ENCODE peak calls at places on chromosome 1, in nine cellular contexts. X, H, S, B, F, C, W, Q and A are unnamed samples.
A peak's percentile ranks its signal among the peaks of the same experiment; 100 is the strongest.

GRCh38 chr1:90964444-90965035 is 57.3 kb downstream of the ZNF644 start:
- DNase-seq in Q (no peak), W (no peak), H (no peak), F (no peak), X (no peak), B (peak; percentile 16), C (no peak), S (no peak), A (peak; percentile 41)

GRCh38 chr1:26748351-26748750 is 39.4 kb upstream of the PIGV start:
- DNase-seq in X (no peak), Q (no peak), B (no peak), C (no peak), S (no peak), W (no peak), F (no peak), H (no peak), A (no peak)

GRCh38 chr1:111406325-111406768 is 21.2 kb downstream of the OVGP1 start:
- DNase-seq in B (peak; percentile 13), S (peak; percentile 44), W (no peak), X (no peak), F (no peak), C (no peak), Q (peak; percentile 84), H (no peak), A (peak; percentile 84)

GRCh38 chr1:108327534-108328462 is 83.9 kb upstream of the NBPF4 start:
- DNase-seq in F (peak; percentile 3), W (no peak), Q (peak; percentile 6), B (no peak), S (peak; percentile 12), C (no peak), H (no peak), X (no peak), A (no peak)

GRCh38 chr1:109231085-109231484 is 17.4 kb downstream of the SARS1 start:
- DNase-seq in H (no peak), X (no peak), B (no peak), Q (no peak), C (no peak), F (no peak), S (no peak), W (no peak), A (no peak)

GRCh38 chr1:239987103-239987745 is 104.5 kb upstream of the FMN2 start:
- DNase-seq in C (peak; percentile 55), H (no peak), W (peak; percentile 12), F (peak; percentile 53), X (peak; percentile 31), Q (peak; percentile 41), B (peak; percentile 61), S (peak; percentile 65), A (peak; percentile 72)

GRCh38 chr1:201471772-201472171 is 2.8 kb upstream of the PHLDA3 start:
- DNase-seq in X (no peak), Q (no peak), C (no peak), B (peak; percentile 89), W (no peak), S (no peak), F (no peak), H (no peak), A (peak; percentile 92)

GRCh38 chr1:186983327-186983726 is 154.6 kb downstream of the PLA2G4A start:
- DNase-seq in S (no peak), B (no peak), H (peak; percentile 20), X (no peak), Q (no peak), F (no peak), W (peak; percentile 64), C (peak; percentile 51), A (peak; percentile 96)

GRCh38 chr1:197695961-197696360 is 79.3 kb downstream of the DENND1B start:
- DNase-seq in W (no peak), X (no peak), B (peak; percentile 15), C (no peak), Q (no peak), H (no peak), F (no peak), S (no peak), A (peak; percentile 50)

GRCh38 chr1:202007703-202008489 is 2.5 kb upstream of the ELF3 start:
- DNase-seq in S (peak; percentile 98), B (no peak), W (no peak), Q (no peak), H (no peak), F (no peak), X (peak; percentile 80), C (peak; percentile 90), A (peak; percentile 33)

GRCh38 chr1:192530254-192530653 is 45.3 kb upstream of the RGS1 start:
- DNase-seq in B (no peak), H (no peak), W (no peak), X (no peak), F (no peak), C (no peak), Q (peak; percentile 82), S (no peak), A (peak; percentile 61)

GRCh38 chr1:234731371-234732085 is 121.5 kb upstream of the IRF2BP2 start:
- DNase-seq in B (peak; percentile 79), Q (peak; percentile 82), S (no peak), W (no peak), X (no peak), H (no peak), F (no peak), C (no peak), A (peak; percentile 73)

GRCh38 chr1:5634893-5635292 is 357.3 kb downstream of the NPHP4 start:
- DNase-seq in F (no peak), X (no peak), H (no peak), W (no peak), S (no peak), B (no peak), Q (no peak), C (no peak), A (no peak)

GRCh38 chr1:218361298-218362065 is 16.3 kb downstream of the TGFB2 start:
- DNase-seq in C (no peak), Q (no peak), H (no peak), S (no peak), B (peak; percentile 62), F (no peak), W (no peak), X (no peak), A (peak; percentile 73)

GRCh38 chr1:180376253-180376652 is 126.1 kb downstream of the ACBD6 start:
- DNase-seq in C (no peak), H (no peak), Q (no peak), W (no peak), X (no peak), F (no peak), B (no peak), S (no peak), A (no peak)

GRCh38 chr1:243420968-243421675 is 165.3 kb downstream of the SDCCAG8 start:
- DNase-seq in C (no peak), B (peak; percentile 28), W (peak; percentile 13), Q (no peak), F (no peak), X (no peak), S (no peak), H (no peak), A (no peak)

GRCh38 chr1:57279909-57280666 is 143.8 kb downstream of the DAB1 start:
- DNase-seq in C (no peak), B (no peak), F (no peak), S (no peak), Q (no peak), W (no peak), X (no peak), H (no peak), A (no peak)

GRCh38 chr1:84122780-84123382 is 21.2 kb upstream of the PRKACB start:
- DNase-seq in C (no peak), B (peak; percentile 56), W (no peak), X (peak; percentile 16), S (peak; percentile 51), F (peak; percentile 28), Q (peak; percentile 64), H (no peak), A (peak; percentile 78)

GRCh38 chr1:81834921-81835698 is 34.4 kb downstream of the ADGRL2 start:
- DNase-seq in C (no peak), B (peak; percentile 26), W (no peak), S (no peak), Q (no peak), F (no peak), H (peak; percentile 27), X (no peak), A (peak; percentile 92)

GRCh38 chr1:80113168-80114038 is 1106.9 kb upstream of the ADGRL4 start:
- DNase-seq in Q (no peak), X (no peak), C (no peak), F (no peak), W (no peak), H (no peak), S (no peak), B (no peak), A (no peak)

DNA sequence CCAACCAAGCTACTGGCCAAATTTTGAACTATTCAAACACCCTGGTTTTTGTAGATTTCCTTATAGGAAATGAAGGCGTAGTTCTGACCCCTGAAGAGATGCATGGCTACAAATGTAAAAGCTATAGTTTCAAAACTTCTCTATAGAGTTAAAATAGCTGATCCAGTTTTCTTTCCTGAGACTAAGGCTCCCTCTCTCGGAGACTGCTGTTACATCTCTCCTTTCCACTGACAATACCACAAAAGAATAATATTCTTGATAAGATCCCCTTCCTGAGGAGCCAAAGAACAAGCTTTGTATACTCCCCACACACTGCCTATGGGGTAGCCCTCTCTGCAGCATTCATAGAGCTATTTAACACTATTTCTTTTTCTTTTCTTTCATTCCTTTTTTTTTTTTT is 6.7 kb upstream of the CFAP126 start:
- DNase-seq in C (no peak), Q (no peak), X (no peak), W (no peak), H (no peak), F (no peak), B (no peak), S (no peak), A (peak; percentile 34)
- TF ChIP-seq CTCF in C (no peak), Q (peak; percentile 5), X (peak; percentile 84), W (peak; percentile 25), H (no peak), F (no peak), B (peak; percentile 31), S (no peak), A (peak; percentile 36)

GRCh38 chr1:14769486-14770274 is 171.2 kb downstream of the KAZN start:
- DNase-seq in H (no peak), S (no peak), B (no peak), X (no peak), C (no peak), Q (no peak), F (no peak), W (no peak), A (no peak)
- TF ChIP-seq CTCF in H (no peak), S (no peak), B (no peak), X (peak; percentile 28), C (no peak), Q (no peak), F (no peak), W (no peak), A (no peak)

DNA sequence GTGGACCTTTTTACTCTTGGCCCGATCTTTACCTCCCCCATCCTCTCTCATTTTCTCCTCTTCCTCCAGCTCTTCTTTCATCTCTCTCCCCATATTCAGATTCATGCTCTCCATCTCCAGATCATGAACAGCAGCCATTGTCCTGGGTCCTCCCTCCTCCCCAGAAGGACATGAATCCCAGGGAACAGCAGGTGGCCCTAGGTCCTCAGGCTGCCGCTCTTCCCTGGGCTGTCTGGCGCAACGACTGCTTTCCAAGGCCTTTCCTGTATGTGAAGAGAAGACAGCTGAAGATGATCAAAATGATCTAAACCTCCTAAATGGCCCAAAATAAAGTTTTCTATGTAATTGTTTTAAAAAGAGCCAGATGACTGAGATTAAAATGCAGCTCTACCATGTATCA is 22.6 kb downstream of the RHBDL2 start:
- DNase-seq in C (no peak), X (no peak), W (no peak), B (peak; percentile 21), Q (no peak), S (no peak), F (no peak), H (no peak), A (no peak)
- TF ChIP-seq CTCF in C (no peak), X (peak; percentile 44), W (no peak), B (no peak), Q (no peak), S (no peak), F (no peak), H (peak; percentile 21), A (no peak)

GRCh38 chr1:231951399-231951798 is 324.8 kb downstream of the DISC1 start:
- DNase-seq in F (no peak), W (no peak), C (no peak), Q (no peak), X (no peak), S (no peak), B (peak; percentile 15), H (no peak), A (peak; percentile 67)
- TF ChIP-seq CTCF in F (no peak), W (no peak), C (no peak), Q (no peak), X (no peak), S (no peak), B (no peak), H (no peak), A (no peak)